ENCODE peak calls at places on chromosomes 4 and X, in eight cellular contexts. L is PC-9; K is heart right ventricle; T is kidney; U is CD8-positive, alpha-beta T cell; J is testis; P is PC-3; M is left ventricle myocardium inferior. R is an unnamed sample.

GRCh38 chr4:138519436-138519835 is 277.3 kb upstream of the SLC7A11 start:
- DNase-seq in L (no peak), K (no peak), T (no peak), U (no peak), J (no peak), P (no peak), M (no peak), R (no peak)

GRCh38 chr4:20074450-20074849 is 177.3 kb upstream of the SLIT2 start:
- DNase-seq in L (no peak), K (no peak), T (no peak), U (no peak), J (no peak), P (peak; percentile 4), M (no peak), R (no peak)

GRCh38 chrX:14064632-14065432 is 35.1 kb upstream of the GEMIN8 start:
- DNase-seq in L (peak; percentile 74), K (no peak), T (no peak), U (no peak), J (no peak), P (peak; percentile 83), M (no peak), R (no peak)

GRCh38 chrX:13165747-13166146 is 121.3 kb upstream of the FAM9C start:
- DNase-seq in L (no peak), K (no peak), T (no peak), U (no peak), J (no peak), P (no peak), M (no peak), R (no peak)

GRCh38 chr4:176339936-176340761 is 20.4 kb downstream of the SPCS3 start:
- DNase-seq in L (no peak), K (no peak), T (no peak), U (no peak), J (no peak), P (no peak), M (no peak), R (no peak)

GRCh38 chrX:41145920-41146608 is 60.8 kb downstream of the USP9X start:
- DNase-seq in L (peak; percentile 37), K (no peak), T (no peak), U (no peak), J (no peak), P (peak; percentile 77), M (no peak), R (no peak)

GRCh38 chrX:154458116-154458953 is at the start of gene PLXNA3:
- DNase-seq in L (no peak), K (peak; percentile 14), T (no peak), U (peak; percentile 86), J (peak; percentile 29), P (peak; percentile 46), M (peak; percentile 54), R (peak; percentile 58)

GRCh38 chrX:128518508-128518907 is 466.3 kb upstream of the ACTRT1 start:
- DNase-seq in L (no peak), K (no peak), T (no peak), U (no peak), J (no peak), P (peak; percentile 41), M (no peak), R (no peak)

GRCh38 chrX:20252392-20253231 is 14.1 kb downstream of the RPS6KA3 start:
- DNase-seq in L (no peak), K (peak; percentile 30), T (peak; percentile 39), U (peak; percentile 84), J (peak; percentile 57), P (peak; percentile 81), M (peak; percentile 45), R (peak; percentile 48)

GRCh38 chr4:56684320-56684719 is 3.2 kb upstream of the HOPX start:
- DNase-seq in L (no peak), K (no peak), T (no peak), U (no peak), J (no peak), P (peak; percentile 43), M (no peak), R (no peak)

GRCh38 chr4:54100607-54101189 is 735 bp downstream of the GSX2 start:
- DNase-seq in L (no peak), K (no peak), T (no peak), U (no peak), J (no peak), P (no peak), M (no peak), R (no peak)

GRCh38 chr4:48779998-48780866 is at the start of gene FRYL:
- DNase-seq in L (peak; percentile 98), K (peak; percentile 100), T (peak; percentile 100), U (peak; percentile 95), J (peak; percentile 100), P (peak; percentile 97), M (peak; percentile 100), R (peak; percentile 100)

GRCh38 chrX:39869846-39870601 is 227.7 kb downstream of the BCOR start:
- DNase-seq in L (no peak), K (no peak), T (no peak), U (peak; percentile 81), J (no peak), P (peak; percentile 87), M (no peak), R (no peak)

GRCh38 chr4:10524196-10524833 is 67.1 kb upstream of the ZNF518B start:
- DNase-seq in L (no peak), K (no peak), T (no peak), U (no peak), J (no peak), P (no peak), M (no peak), R (no peak)

GRCh38 chrX:154096140-154097002 is 1.1 kb downstream of the MECP2 start:
- DNase-seq in L (no peak), K (peak; percentile 24), T (peak; percentile 64), U (no peak), J (no peak), P (peak; percentile 9), M (peak; percentile 39), R (peak; percentile 25)

GRCh38 chrX:89033723-89034122 is 286.7 kb downstream of the CPXCR1 start:
- DNase-seq in L (no peak), K (no peak), T (no peak), U (no peak), J (no peak), P (no peak), M (no peak), R (no peak)

GRCh38 chr4:73912191-73912590 is 43.0 kb downstream of the CXCL1 start:
- DNase-seq in L (no peak), K (no peak), T (no peak), U (no peak), J (no peak), P (no peak), M (no peak), R (no peak)

GRCh38 chr4:39621582-39621981 is 17.1 kb downstream of the SMIM14 start:
- DNase-seq in L (peak; percentile 66), K (peak; percentile 20), T (peak; percentile 79), U (no peak), J (peak; percentile 60), P (peak; percentile 75), M (no peak), R (no peak)

DNA sequence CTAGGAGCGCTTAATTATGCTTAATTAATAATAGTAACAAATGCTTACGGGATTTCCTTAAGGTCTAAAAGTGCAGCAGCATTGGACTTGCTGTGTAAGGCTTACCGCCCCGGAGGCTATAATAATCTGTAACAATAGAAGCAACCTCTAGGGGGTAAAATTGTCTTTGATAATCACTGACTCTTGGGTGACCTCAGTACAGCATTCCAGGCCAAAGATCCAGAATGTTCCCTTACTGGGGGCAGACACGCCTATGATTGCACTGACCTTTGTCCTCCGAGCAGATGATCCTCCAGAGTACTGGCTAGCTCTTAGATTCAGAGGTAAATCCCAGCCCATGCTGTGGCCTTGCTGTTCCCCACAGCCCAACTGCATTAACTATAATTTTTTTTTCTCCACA is 16.5 kb downstream of the LSM6 start:
- DNase-seq in L (no peak), K (peak; percentile 17), T (no peak), U (no peak), J (peak; percentile 48), P (no peak), M (peak; percentile 18), R (no peak)
- TF ChIP-seq CTCF in L (no peak), K (no peak), T (peak; percentile 15), U (no peak), J (peak; percentile 19), P (peak; percentile 34), M (peak; percentile 48), R (no peak)

GRCh38 chr4:26484538-26484937 is 5.7 kb downstream of the CCKAR start:
- DNase-seq in L (no peak), K (no peak), T (no peak), U (no peak), J (no peak), P (no peak), M (no peak), R (no peak)
- H3K27ac ChIP-seq in L (no peak overlapping the region), K (no peak overlapping the region), T (no peak overlapping the region), U (no peak overlapping the region), J (no peak overlapping the region), P (no peak overlapping the region), M (no peak overlapping the region), R (no peak overlapping the region)

GRCh38 chrX:115948018-115948923 is 222.3 kb upstream of the AGTR2 start:
- DNase-seq in L (peak; percentile 61), K (no peak), T (no peak), U (no peak), J (no peak), P (peak; percentile 67), M (no peak), R (no peak)
- TF ChIP-seq CTCF in L (peak; percentile 66), K (no peak), T (no peak), U (no peak), J (no peak), P (peak; percentile 66), M (no peak), R (peak; percentile 37)

GRCh38 chr4:30950737-30951136 is 230.6 kb downstream of the PCDH7 start:
- DNase-seq in L (peak; percentile 98), K (no peak), T (no peak), U (no peak), J (no peak), P (peak; percentile 91), M (no peak), R (no peak)
- H3K27ac ChIP-seq in L (peak overlapping the region; percentile 48), K (no peak overlapping the region), T (no peak overlapping the region), U (no peak overlapping the region), J (no peak overlapping the region), P (peak overlapping the region; percentile 42), M (no peak overlapping the region), R (no peak overlapping the region)

GRCh38 chr4:6688879-6689505 is 4.7 kb upstream of the S100P start:
- DNase-seq in L (peak; percentile 98), K (no peak), T (peak; percentile 78), U (peak; percentile 86), J (no peak), P (peak; percentile 92), M (no peak), R (no peak)

GRCh38 chr4:6686104-6686787 is 7.4 kb upstream of the S100P start:
- DNase-seq in L (peak; percentile 28), K (no peak), T (no peak), U (no peak), J (no peak), P (no peak), M (no peak), R (no peak)

GRCh38 chr4:6684656-6685055 is 9.0 kb upstream of the S100P start:
- DNase-seq in L (no peak), K (no peak), T (no peak), U (no peak), J (no peak), P (no peak), M (no peak), R (no peak)

GRCh38 chr4:6689506-6689960 is 4.1 kb upstream of the S100P start:
- DNase-seq in L (peak; percentile 77), K (no peak), T (no peak), U (no peak), J (no peak), P (peak; percentile 19), M (no peak), R (peak; percentile 78)

GRCh38 chr4:6687947-6688878 is 5.5 kb upstream of the S100P start:
- DNase-seq in L (peak; percentile 78), K (no peak), T (no peak), U (no peak), J (no peak), P (peak; percentile 24), M (no peak), R (no peak)
- TF ChIP-seq CTCF in L (no peak), K (no peak), T (no peak), U (no peak), J (no peak), P (no peak), M (no peak), R (no peak)

R was measured in right lobe of liver.